ENCODE peak calls at places on chromosomes 7 and 10, in eight cellular contexts. X is GM12865, R is Peyer's patch, S is choroid plexus epithelial cell, J is brain microvascular endothelial cell, C is adrenal gland, V is lower lobe of right lung, H is cardiac muscle cell. U is an unnamed sample.

GRCh38 chr10:116690356-116691078 is 51.8 kb downstream of the HSPA12A start:
- DNase-seq in V (no peak), H (peak), R (no peak), C (peak), X (no peak), J (no peak), S (peak), U (no peak)

GRCh38 chr7:81402227-81402626 is 367.6 kb downstream of the HGF start:
- DNase-seq in S (peak), X (no peak), V (no peak), C (no peak), R (no peak), J (peak), H (peak), U (no peak)

GRCh38 chr7:6476596-6477374 is 29.0 kb upstream of the DAGLB start:
- DNase-seq in H (no peak), S (peak), X (no peak), R (no peak), V (no peak), C (no peak), J (no peak), U (no peak)

GRCh38 chr10:113614304-113614703 is 49.5 kb downstream of the NRAP start:
- DNase-seq in X (no peak), J (no peak), S (no peak), H (no peak), C (no peak), R (no peak), V (no peak), U (no peak)

GRCh38 chr7:5494683-5495561 is 71.3 kb upstream of the TNRC18 start:
- DNase-seq in V (peak), S (peak), X (peak), J (peak), R (peak), H (peak), C (peak), U (no peak)

GRCh38 chr7:4029941-4030340 is 652.2 kb upstream of the FOXK1 start:
- DNase-seq in R (no peak), V (no peak), J (no peak), C (no peak), X (no peak), H (no peak), S (no peak), U (no peak)

GRCh38 chr7:143042159-143042820 is 9.9 kb upstream of the OR6V1 start:
- DNase-seq in C (no peak), S (peak), R (no peak), X (no peak), V (no peak), J (peak), H (no peak), U (no peak)

GRCh38 chr10:88200637-88201036 is 337.2 kb downstream of the PTEN start:
- DNase-seq in S (no peak), J (no peak), V (no peak), C (no peak), R (no peak), H (peak), X (no peak), U (no peak)

GRCh38 chr7:156147104-156147503 is 334.8 kb upstream of the SHH start:
- DNase-seq in H (no peak), S (no peak), X (no peak), J (no peak), C (no peak), V (no peak), R (no peak), U (no peak)

GRCh38 chr7:143385891-143386781 is 5.0 kb downstream of the ZYX start:
- DNase-seq in H (peak), V (peak), R (peak), J (peak), S (peak), C (no peak), X (no peak), U (no peak)

GRCh38 chr10:18659784-18660561 is 742 bp downstream of the ARL5B start:
- DNase-seq in X (peak), V (no peak), S (peak), C (no peak), H (peak), R (peak), J (no peak), U (no peak)

GRCh38 chr7:102444961-102445673 is 11.7 kb downstream of the ORAI2 start:
- DNase-seq in V (no peak), S (no peak), H (no peak), C (no peak), X (peak), J (no peak), R (peak), U (no peak)

GRCh38 chr10:49734676-49735075 is 27.4 kb downstream of the OGDHL start:
- DNase-seq in H (no peak), J (no peak), S (no peak), C (no peak), R (no peak), V (no peak), X (no peak), U (peak)

GRCh38 chr10:62352356-62352963 is 21.7 kb upstream of the ZNF365 start:
- DNase-seq in J (peak), S (no peak), V (no peak), H (no peak), C (no peak), R (no peak), X (no peak), U (peak)

GRCh38 chr7:124843336-124843735 is 77.7 kb upstream of the GPR37 start:
- DNase-seq in V (no peak), H (no peak), J (no peak), S (no peak), C (no peak), X (no peak), R (no peak), U (no peak)

GRCh38 chr7:158432369-158433270 is 155.0 kb downstream of the PTPRN2 start:
- DNase-seq in S (peak), H (peak), C (peak), X (no peak), J (peak), R (peak), V (peak), U (peak)
- H3K4me3 ChIP-seq in S (peak), H (no peak), C (no peak), X (no peak), J (no peak), R (no peak), V (peak), U (no peak)

GRCh38 chr7:50369408-50370026 is 65.0 kb downstream of the IKZF1 start:
- DNase-seq in J (no peak), C (no peak), H (peak), V (no peak), X (peak), R (no peak), S (peak), U (no peak)
- TF ChIP-seq CTCF in J (peak), C (peak), H (peak), V (peak), X (peak), R (peak), S (peak), U (peak)

GRCh38 chr7:39133088-39133487 is 155.4 kb downstream of the POU6F2 start:
- DNase-seq in S (no peak), C (no peak), H (no peak), J (no peak), X (peak), V (no peak), R (no peak), U (no peak)
- H3K4me3 ChIP-seq in S (no peak), C (no peak), H (no peak), J (no peak), X (no peak), V (no peak), R (no peak), U (no peak)

DNA sequence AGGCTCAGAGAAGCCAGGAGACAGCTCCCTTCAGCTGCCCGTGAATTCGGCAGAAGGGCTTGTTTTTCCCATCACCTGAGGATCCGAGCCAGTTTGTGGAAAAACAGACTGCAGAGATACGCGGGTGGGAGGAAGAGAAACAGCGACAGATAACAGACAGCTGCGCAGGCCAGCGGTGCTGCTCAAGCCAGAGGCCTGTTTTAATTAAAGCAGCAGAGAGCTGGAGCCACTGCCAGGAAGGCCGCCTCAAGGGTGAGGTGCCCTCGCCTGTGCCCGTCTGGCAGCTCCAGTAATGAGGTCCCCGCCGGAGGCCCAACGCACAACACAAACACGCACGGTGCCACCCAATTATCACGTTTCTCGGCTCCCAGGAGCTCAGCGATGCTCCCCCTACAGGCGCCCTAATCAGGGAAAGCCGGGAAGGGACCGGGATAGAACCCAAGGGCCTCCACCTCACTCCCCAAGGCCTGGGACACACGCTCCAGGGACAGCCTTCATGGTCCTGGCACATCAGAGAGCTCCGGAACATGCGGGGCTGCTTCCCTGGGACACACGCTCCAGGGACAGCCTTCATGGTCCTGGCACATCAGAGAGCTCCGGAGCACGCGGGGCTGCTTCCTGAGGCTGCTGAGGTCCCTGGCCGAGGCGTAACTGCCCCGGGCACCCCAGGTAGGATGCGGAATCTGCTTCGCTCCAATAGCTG is 60.6 kb upstream of the DNAAF5 start:
- DNase-seq in J (no peak), H (peak), S (peak), R (no peak), V (no peak), C (peak), X (no peak), U (no peak)
- TF ChIP-seq CTCF in J (peak), H (peak), S (peak), R (no peak), V (no peak), C (no peak), X (no peak), U (peak)

GRCh38 chr10:11598749-11599396 is 12.6 kb downstream of the USP6NL start:
- DNase-seq in R (no peak), X (no peak), V (no peak), J (no peak), H (no peak), C (no peak), S (no peak), U (no peak)

GRCh38 chr10:11594589-11595394 is 16.7 kb downstream of the USP6NL start:
- DNase-seq in V (no peak), J (no peak), S (no peak), R (no peak), C (no peak), X (no peak), H (no peak), U (no peak)

GRCh38 chr10:11597470-11597869 is 14.0 kb downstream of the USP6NL start:
- DNase-seq in X (no peak), R (no peak), C (no peak), J (no peak), H (no peak), S (no peak), V (no peak), U (no peak)

GRCh38 chr10:11593612-11594011 is 17.8 kb downstream of the USP6NL start:
- DNase-seq in V (no peak), J (no peak), C (no peak), S (no peak), X (no peak), R (no peak), H (no peak), U (no peak)

GRCh38 chr10:11595395-11595692 is 16.1 kb downstream of the USP6NL start:
- DNase-seq in R (no peak), J (peak), S (peak), X (no peak), V (no peak), H (peak), C (peak), U (no peak)
- H3K4me3 ChIP-seq in R (no peak), J (no peak), S (no peak), X (no peak), V (no peak), H (no peak), C (no peak), U (no peak)

GRCh38 chr7:37092548-37092947 is 356.1 kb downstream of the ELMO1 start:
- DNase-seq in J (no peak), C (peak), X (no peak), S (no peak), V (peak), H (no peak), R (no peak), U (no peak)
- TF ChIP-seq CTCF in J (no peak), C (no peak), X (no peak), S (no peak), V (no peak), H (no peak), R (no peak), U (no peak)

DNA sequence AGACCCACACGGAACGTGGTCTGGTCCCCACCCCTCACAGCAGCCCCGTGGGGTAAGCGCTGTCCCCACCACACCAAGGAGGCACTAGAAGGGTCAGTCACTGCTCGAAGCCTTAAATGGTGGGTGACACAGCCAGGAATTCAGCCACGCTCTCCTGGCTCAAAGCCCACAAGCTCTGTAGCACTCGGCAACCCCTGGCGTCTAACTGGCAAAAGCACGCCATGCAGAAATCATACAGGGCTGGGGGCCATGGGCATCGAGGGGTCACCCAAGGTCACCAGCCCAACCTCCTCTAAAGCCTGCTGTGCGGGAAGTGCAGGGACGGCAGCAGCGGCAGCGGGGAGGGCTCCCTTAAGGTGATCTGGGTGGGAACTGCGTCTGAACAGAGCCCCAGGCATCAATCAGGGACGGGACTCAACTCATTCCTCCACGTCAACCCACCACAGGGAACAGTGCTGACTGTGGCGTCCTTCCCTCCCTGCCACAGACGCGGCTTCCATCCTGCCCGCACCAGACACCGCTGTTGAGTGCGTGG is 7.8 kb downstream of the GPER1 start:
- DNase-seq in C (no peak), X (no peak), H (no peak), S (no peak), J (no peak), R (no peak), V (no peak), U (no peak)
- H3K4me3 ChIP-seq in C (no peak), X (no peak), H (no peak), S (no peak), J (no peak), R (no peak), V (no peak), U (no peak)

U was measured in kidney epithelial cell.